ENCODE peak calls at places on chromosome 9, in ten cellular contexts. C is SK-N-SH, M is ELR, T is NCI-H1694 treated with DMSO at 0.1 percent for 48 hours, S is MM.1S, W is MCF 10A, K is tibial artery, L is SHP77 treated with DMSO at 0.1 percent for 48 hours, P is GM12891, H is left cardiac atrium. O is an unnamed sample.
A peak's percentile ranks its signal among the peaks of the same experiment; 100 is the strongest.

GRCh38 chr9:133282454-133283238 is 7.6 kb upstream of the ABO start:
- DNase-seq in W (no peak), S (no peak), T (no peak), M (no peak), L (no peak), K (no peak), P (no peak), H (no peak), C (no peak), O (no peak)

GRCh38 chr9:121671612-121672155 is 20.2 kb downstream of the DAB2IP start:
- DNase-seq in T (no peak), H (no peak), C (no peak), W (no peak), K (no peak), P (no peak), L (no peak), M (no peak), S (no peak), O (peak; percentile 37)

GRCh38 chr9:136492978-136493522 is 10.2 kb upstream of the SEC16A start:
- DNase-seq in S (no peak), T (no peak), P (no peak), H (no peak), L (no peak), W (no peak), K (no peak), C (no peak), M (no peak), O (no peak)

GRCh38 chr9:22595805-22596204 is 149.2 kb downstream of the DMRTA1 start:
- DNase-seq in W (no peak), M (no peak), H (no peak), S (no peak), C (no peak), K (no peak), P (no peak), L (no peak), T (no peak), O (no peak)

GRCh38 chr9:132006657-132007370 is 72.9 kb downstream of the MED27 start:
- DNase-seq in S (peak; percentile 63), W (no peak), K (no peak), H (no peak), M (no peak), T (peak; percentile 40), C (no peak), L (peak; percentile 27), P (peak; percentile 22), O (no peak)

GRCh38 chr9:105401651-105402050 is 46.2 kb upstream of the FSD1L start:
- DNase-seq in H (no peak), K (no peak), S (no peak), T (no peak), L (no peak), W (no peak), P (no peak), M (peak; percentile 39), C (no peak), O (no peak)

GRCh38 chr9:105967798-105968197 is 273.5 kb downstream of the TMEM38B start:
- DNase-seq in L (no peak), H (no peak), M (no peak), S (no peak), T (no peak), K (no peak), W (no peak), C (no peak), P (no peak), O (no peak)

GRCh38 chr9:100505564-100506159 is 32.7 kb downstream of the TMEFF1 start:
- DNase-seq in W (peak; percentile 78), T (no peak), S (peak; percentile 65), C (peak; percentile 34), P (peak; percentile 14), H (peak; percentile 62), L (no peak), M (peak; percentile 78), K (peak; percentile 37), O (peak; percentile 54)

GRCh38 chr9:530681-531080 is 310.8 kb upstream of the DMRT1 start:
- DNase-seq in K (peak; percentile 42), T (peak; percentile 49), M (no peak), P (no peak), W (peak; percentile 87), C (no peak), L (no peak), H (peak; percentile 54), S (no peak), O (peak; percentile 41)

GRCh38 chr9:14296462-14296861 is 17.5 kb downstream of the NFIB start:
- DNase-seq in W (peak; percentile 49), K (peak; percentile 50), S (no peak), C (no peak), L (no peak), M (no peak), P (no peak), T (no peak), H (peak; percentile 69), O (peak; percentile 69)

GRCh38 chr9:2570615-2571479 is 50.7 kb upstream of the VLDLR start:
- DNase-seq in H (peak; percentile 90), C (peak; percentile 11), W (peak; percentile 85), M (peak; percentile 72), P (no peak), S (no peak), T (peak; percentile 6), K (peak; percentile 81), L (peak; percentile 62), O (peak; percentile 100)

GRCh38 chr9:108086624-108087023 is 597.1 kb upstream of the KLF4 start:
- DNase-seq in H (no peak), L (no peak), C (no peak), S (no peak), K (no peak), M (no peak), P (no peak), W (no peak), T (no peak), O (no peak)

GRCh38 chr9:37582548-37583157 is 6.5 kb upstream of the FBXO10 start:
- DNase-seq in C (no peak), W (peak; percentile 49), H (no peak), T (peak; percentile 40), P (no peak), M (peak; percentile 79), L (no peak), S (peak; percentile 65), K (no peak), O (no peak)

GRCh38 chr9:121620777-121621437 is 30.5 kb upstream of the DAB2IP start:
- DNase-seq in W (peak; percentile 40), C (peak; percentile 79), L (no peak), T (no peak), M (peak; percentile 55), P (peak; percentile 57), K (no peak), S (no peak), H (no peak), O (no peak)

GRCh38 chr9:112166176-112167140 is 8.6 kb downstream of the SUSD1 start:
- DNase-seq in K (no peak), H (peak; percentile 32), L (no peak), W (peak; percentile 66), C (no peak), S (no peak), M (peak; percentile 67), T (no peak), P (no peak), O (peak; percentile 23)

GRCh38 chr9:33415152-33416038 is 13.0 kb upstream of the AQP7 start:
- DNase-seq in P (peak; percentile 76), S (peak; percentile 92), H (peak; percentile 83), W (peak; percentile 82), K (peak; percentile 68), C (peak; percentile 76), L (peak; percentile 35), M (peak; percentile 52), T (peak; percentile 21), O (peak; percentile 38)

O was measured in gastrocnemius medialis.